ENCODE peak calls at places on chromosomes 4 and X, in six cellular contexts. One of them, this sample, is unnamed.

GRCh38 chrX:68409154-68409553 is 24.1 kb downstream of the OPHN1 start:
- DNase-seq in GM23338: no peak
- DNase-seq in colonic mucosa: no peak
- DNase-seq in breast epithelium: no peak
- DNase-seq in epithelial cell of esophagus: no peak
- DNase-seq in thoracic aorta: no peak
- DNase-seq in this sample: no peak

GRCh38 chr4:182978152-182978827 is 61.1 kb upstream of the DCTD start:
- DNase-seq in GM23338: no peak
- DNase-seq in colonic mucosa: no peak
- DNase-seq in breast epithelium: no peak
- DNase-seq in epithelial cell of esophagus: no peak
- DNase-seq in thoracic aorta: no peak
- DNase-seq in this sample: no peak

GRCh38 chr4:124206779-124207605 is 505.5 kb downstream of the ANKRD50 start:
- DNase-seq in GM23338: no peak
- DNase-seq in colonic mucosa: no peak
- DNase-seq in breast epithelium: peak; percentile 18
- DNase-seq in epithelial cell of esophagus: peak; percentile 36
- DNase-seq in thoracic aorta: no peak
- DNase-seq in this sample: no peak

GRCh38 chrX:110383414-110383813 is 24.8 kb downstream of the RTL9 start:
- DNase-seq in GM23338: no peak
- DNase-seq in colonic mucosa: no peak
- DNase-seq in breast epithelium: no peak
- DNase-seq in epithelial cell of esophagus: peak; percentile 7
- DNase-seq in thoracic aorta: no peak
- DNase-seq in this sample: no peak

GRCh38 chr4:20065952-20066351 is 185.8 kb upstream of the SLIT2 start:
- DNase-seq in GM23338: no peak
- DNase-seq in colonic mucosa: no peak
- DNase-seq in breast epithelium: no peak
- DNase-seq in epithelial cell of esophagus: no peak
- DNase-seq in thoracic aorta: no peak
- DNase-seq in this sample: no peak

GRCh38 chr4:7193040-7193958 is 961 bp downstream of the SORCS2 start:
- DNase-seq in GM23338: peak; percentile 52
- DNase-seq in colonic mucosa: no peak
- DNase-seq in breast epithelium: no peak
- DNase-seq in epithelial cell of esophagus: no peak
- DNase-seq in thoracic aorta: no peak
- DNase-seq in this sample: peak; percentile 86

GRCh38 chrX:120761810-120762209 is 113.9 kb downstream of the CT47B1 start:
- DNase-seq in GM23338: no peak
- DNase-seq in colonic mucosa: no peak
- DNase-seq in breast epithelium: no peak
- DNase-seq in epithelial cell of esophagus: no peak
- DNase-seq in thoracic aorta: no peak
- DNase-seq in this sample: no peak

GRCh38 chr4:139274790-139275189 is 5.2 kb downstream of the MGARP start:
- DNase-seq in GM23338: no peak
- DNase-seq in colonic mucosa: no peak
- DNase-seq in breast epithelium: no peak
- DNase-seq in epithelial cell of esophagus: no peak
- DNase-seq in thoracic aorta: no peak
- DNase-seq in this sample: no peak

GRCh38 chr4:70895405-70895804 is 6.8 kb upstream of the MOB1B start:
- DNase-seq in GM23338: no peak
- DNase-seq in colonic mucosa: no peak
- DNase-seq in breast epithelium: peak; percentile 26
- DNase-seq in epithelial cell of esophagus: no peak
- DNase-seq in thoracic aorta: no peak
- DNase-seq in this sample: peak; percentile 26

GRCh38 chrX:21375795-21376069 is 1.5 kb downstream of the CNKSR2 start:
- DNase-seq in GM23338: peak; percentile 46
- DNase-seq in colonic mucosa: no peak
- DNase-seq in breast epithelium: no peak
- DNase-seq in epithelial cell of esophagus: no peak
- DNase-seq in thoracic aorta: no peak
- DNase-seq in this sample: no peak

GRCh38 chrX:50157545-50158125 is 43.2 kb downstream of the AKAP4 start:
- DNase-seq in GM23338: no peak
- DNase-seq in colonic mucosa: peak; percentile 64
- DNase-seq in breast epithelium: no peak
- DNase-seq in epithelial cell of esophagus: peak; percentile 11
- DNase-seq in thoracic aorta: no peak
- DNase-seq in this sample: no peak

GRCh38 chr4:34182346-34182745 is 2062.0 kb downstream of the ARAP2 start:
- DNase-seq in GM23338: no peak
- DNase-seq in colonic mucosa: no peak
- DNase-seq in breast epithelium: no peak
- DNase-seq in epithelial cell of esophagus: no peak
- DNase-seq in thoracic aorta: no peak
- DNase-seq in this sample: no peak

GRCh38 chrX:21758488-21758887 is 572 bp upstream of the SMPX start:
- DNase-seq in GM23338: no peak
- DNase-seq in colonic mucosa: no peak
- DNase-seq in breast epithelium: no peak
- DNase-seq in epithelial cell of esophagus: no peak
- DNase-seq in thoracic aorta: no peak
- DNase-seq in this sample: no peak

GRCh38 chr4:183499389-183499788 is 5.5 kb upstream of the ING2 start:
- DNase-seq in GM23338: no peak
- DNase-seq in colonic mucosa: peak; percentile 24
- DNase-seq in breast epithelium: no peak
- DNase-seq in epithelial cell of esophagus: peak; percentile 60
- DNase-seq in thoracic aorta: no peak
- DNase-seq in this sample: no peak

GRCh38 chr4:90099795-90100194 is 27.4 kb upstream of the CCSER1 start:
- DNase-seq in GM23338: no peak
- DNase-seq in colonic mucosa: no peak
- DNase-seq in breast epithelium: no peak
- DNase-seq in epithelial cell of esophagus: peak; percentile 73
- DNase-seq in thoracic aorta: no peak
- DNase-seq in this sample: no peak

GRCh38 chr4:119659576-119659975 is 31.0 kb upstream of the PDE5A start:
- DNase-seq in GM23338: no peak
- DNase-seq in colonic mucosa: no peak
- DNase-seq in breast epithelium: no peak
- DNase-seq in epithelial cell of esophagus: no peak
- DNase-seq in thoracic aorta: no peak
- DNase-seq in this sample: no peak

GRCh38 chr4:158051401-158052235 is 121.2 kb downstream of the GASK1B start:
- DNase-seq in GM23338: no peak
- DNase-seq in colonic mucosa: no peak
- DNase-seq in breast epithelium: no peak
- DNase-seq in epithelial cell of esophagus: peak; percentile 52
- DNase-seq in thoracic aorta: no peak
- DNase-seq in this sample: no peak

GRCh38 chr4:176840166-176840565 is 47.4 kb upstream of the VEGFC start:
- DNase-seq in GM23338: no peak
- DNase-seq in colonic mucosa: no peak
- DNase-seq in breast epithelium: no peak
- DNase-seq in epithelial cell of esophagus: no peak
- DNase-seq in thoracic aorta: no peak
- DNase-seq in this sample: no peak

GRCh38 chr4:8088966-8089491 is 69.6 kb downstream of the ABLIM2 start:
- DNase-seq in GM23338: no peak
- DNase-seq in colonic mucosa: no peak
- DNase-seq in breast epithelium: no peak
- DNase-seq in epithelial cell of esophagus: no peak
- DNase-seq in thoracic aorta: no peak
- DNase-seq in this sample: no peak

GRCh38 chr4:11014199-11014598 is 329.6 kb upstream of the CLNK start:
- DNase-seq in GM23338: no peak
- DNase-seq in colonic mucosa: no peak
- DNase-seq in breast epithelium: no peak
- DNase-seq in epithelial cell of esophagus: no peak
- DNase-seq in thoracic aorta: no peak
- DNase-seq in this sample: no peak
- TF ChIP-seq CTCF in GM23338: no peak
- TF ChIP-seq CTCF in colonic mucosa: no peak
- TF ChIP-seq CTCF in breast epithelium: no peak
- TF ChIP-seq CTCF in epithelial cell of esophagus: no peak
- TF ChIP-seq CTCF in thoracic aorta: no peak
- TF ChIP-seq CTCF in this sample: no peak

GRCh38 chrX:12488781-12489180 is 302.4 kb upstream of the PRPS2 start:
- DNase-seq in GM23338: no peak
- DNase-seq in colonic mucosa: no peak
- DNase-seq in breast epithelium: no peak
- DNase-seq in epithelial cell of esophagus: no peak
- DNase-seq in thoracic aorta: no peak
- DNase-seq in this sample: no peak
- TF ChIP-seq CTCF in GM23338: no peak
- TF ChIP-seq CTCF in colonic mucosa: no peak
- TF ChIP-seq CTCF in breast epithelium: no peak
- TF ChIP-seq CTCF in epithelial cell of esophagus: no peak
- TF ChIP-seq CTCF in thoracic aorta: no peak
- TF ChIP-seq CTCF in this sample: no peak

DNA sequence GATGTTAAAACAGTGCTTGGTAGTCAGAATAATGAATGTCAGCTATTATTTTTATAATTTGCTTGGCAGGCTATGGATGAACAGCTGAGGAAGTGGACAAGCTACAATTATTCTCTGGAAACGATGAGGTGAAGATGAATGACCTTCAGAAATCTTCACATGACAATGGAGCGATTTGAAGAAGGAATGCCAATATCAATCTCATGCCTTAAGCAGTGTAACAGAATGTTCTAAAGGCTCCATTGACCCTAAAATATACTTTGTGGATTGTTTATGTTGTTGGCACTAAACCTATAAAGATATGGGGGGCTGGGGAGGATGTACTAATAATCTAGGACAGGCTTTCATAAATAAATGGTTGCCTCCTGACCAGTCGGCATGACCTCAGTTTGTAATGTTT is 36.2 kb downstream of the COL25A1 start:
- DNase-seq in GM23338: no peak
- DNase-seq in colonic mucosa: no peak
- DNase-seq in breast epithelium: no peak
- DNase-seq in epithelial cell of esophagus: no peak
- DNase-seq in thoracic aorta: no peak
- DNase-seq in this sample: no peak
- TF ChIP-seq CTCF in GM23338: no peak
- TF ChIP-seq CTCF in colonic mucosa: no peak
- TF ChIP-seq CTCF in breast epithelium: no peak
- TF ChIP-seq CTCF in epithelial cell of esophagus: no peak
- TF ChIP-seq CTCF in thoracic aorta: no peak
- TF ChIP-seq CTCF in this sample: no peak

GRCh38 chr4:107156443-107156842 is 120.3 kb upstream of the DKK2 start:
- DNase-seq in GM23338: no peak
- DNase-seq in colonic mucosa: no peak
- DNase-seq in breast epithelium: no peak
- DNase-seq in epithelial cell of esophagus: peak; percentile 60
- DNase-seq in thoracic aorta: no peak
- DNase-seq in this sample: no peak

GRCh38 chr4:107155366-107155765 is 119.3 kb upstream of the DKK2 start:
- DNase-seq in GM23338: no peak
- DNase-seq in colonic mucosa: no peak
- DNase-seq in breast epithelium: no peak
- DNase-seq in epithelial cell of esophagus: no peak
- DNase-seq in thoracic aorta: no peak
- DNase-seq in this sample: no peak

GRCh38 chr4:107151173-107151572 is 115.1 kb upstream of the DKK2 start:
- DNase-seq in GM23338: no peak
- DNase-seq in colonic mucosa: no peak
- DNase-seq in breast epithelium: no peak
- DNase-seq in epithelial cell of esophagus: no peak
- DNase-seq in thoracic aorta: no peak
- DNase-seq in this sample: no peak

GRCh38 chr4:107153956-107154355 is 117.8 kb upstream of the DKK2 start:
- DNase-seq in GM23338: peak; percentile 4
- DNase-seq in colonic mucosa: no peak
- DNase-seq in breast epithelium: no peak
- DNase-seq in epithelial cell of esophagus: no peak
- DNase-seq in thoracic aorta: no peak
- DNase-seq in this sample: no peak

GRCh38 chr4:107153228-107153627 is 117.1 kb upstream of the DKK2 start:
- DNase-seq in GM23338: peak; percentile 89
- DNase-seq in colonic mucosa: peak; percentile 53
- DNase-seq in breast epithelium: no peak
- DNase-seq in epithelial cell of esophagus: peak; percentile 19
- DNase-seq in thoracic aorta: no peak
- DNase-seq in this sample: no peak
- TF ChIP-seq CTCF in GM23338: peak; percentile 78
- TF ChIP-seq CTCF in colonic mucosa: no peak
- TF ChIP-seq CTCF in breast epithelium: no peak
- TF ChIP-seq CTCF in epithelial cell of esophagus: peak; percentile 47
- TF ChIP-seq CTCF in thoracic aorta: no peak
- TF ChIP-seq CTCF in this sample: no peak

GRCh38 chr4:134906404-134907023 is 704.9 kb upstream of the PABPC4L start:
- DNase-seq in GM23338: peak; percentile 70
- DNase-seq in colonic mucosa: no peak
- DNase-seq in breast epithelium: no peak
- DNase-seq in epithelial cell of esophagus: peak; percentile 34
- DNase-seq in thoracic aorta: no peak
- DNase-seq in this sample: no peak
- TF ChIP-seq CTCF in GM23338: peak; percentile 66
- TF ChIP-seq CTCF in colonic mucosa: no peak
- TF ChIP-seq CTCF in breast epithelium: no peak
- TF ChIP-seq CTCF in epithelial cell of esophagus: peak; percentile 54
- TF ChIP-seq CTCF in thoracic aorta: no peak
- TF ChIP-seq CTCF in this sample: no peak

This sample was measured in upper lobe of left lung.